ENCODE peak calls at places on chromosome 15, in four cellular contexts. R is iPS-NIHi11, M is heart right ventricle, F is GM10248. S is an unnamed sample.
A peak's percentile ranks its signal among the peaks of the same experiment; 100 is the strongest.

GRCh38 chr15:48560321-48561051 is 85.0 kb downstream of the FBN1 start:
- DNase-seq in M (no peak), R (no peak), F (no peak), S (no peak)

GRCh38 chr15:31975446-31976229 is 54.7 kb upstream of the CHRNA7 start:
- DNase-seq in F (no peak), R (no peak), M (no peak), S (peak; percentile 27)

GRCh38 chr15:68445351-68445750 is 13.4 kb upstream of the ITGA11 start:
- DNase-seq in M (no peak), F (no peak), R (no peak), S (no peak)

GRCh38 chr15:89806565-89807550 is 7.8 kb downstream of the ANPEP start:
- DNase-seq in R (no peak), F (no peak), M (no peak), S (no peak)

GRCh38 chr15:31141792-31142191 is 40.3 kb upstream of the TRPM1 start:
- DNase-seq in F (no peak), M (no peak), R (no peak), S (no peak)

GRCh38 chr15:38696120-38696727 is 131.6 kb upstream of the RASGRP1 start:
- DNase-seq in R (no peak), F (peak; percentile 59), M (no peak), S (no peak)

GRCh38 chr15:74327756-74328155 is 39.7 kb downstream of the CYP11A1 start:
- DNase-seq in R (no peak), M (no peak), F (no peak), S (no peak)

GRCh38 chr15:71669688-71670087 is 140.7 kb upstream of the NR2E3 start:
- DNase-seq in R (no peak), F (no peak), M (no peak), S (no peak)

GRCh38 chr15:43975326-43975725 is 148.5 kb downstream of the WDR76 start:
- DNase-seq in M (no peak), R (no peak), F (no peak), S (no peak)

GRCh38 chr15:84734794-84735479 is 13.5 kb upstream of the ZNF592 start:
- DNase-seq in M (peak; percentile 47), F (peak; percentile 66), R (peak; percentile 85), S (peak; percentile 52)

GRCh38 chr15:72222433-72222832 is 8.6 kb downstream of the PKM start:
- DNase-seq in R (no peak), F (no peak), M (peak; percentile 57), S (no peak)

GRCh38 chr15:40055576-40056293 is 16.8 kb upstream of the SRP14 start:
- DNase-seq in R (no peak), F (no peak), M (peak; percentile 65), S (no peak)

GRCh38 chr15:73334086-73334485 is 34.7 kb downstream of the HCN4 start:
- DNase-seq in M (no peak), R (no peak), F (no peak), S (no peak)

GRCh38 chr15:56739964-56740640 is 6.8 kb upstream of the ZNF280D start:
- DNase-seq in R (no peak), F (no peak), M (no peak), S (no peak)

GRCh38 chr15:99118801-99119546 is 14.1 kb downstream of the SYNM start:
- DNase-seq in F (no peak), R (no peak), M (peak; percentile 51), S (no peak)

GRCh38 chr15:68641376-68641775 is 62.6 kb downstream of the CORO2B start:
- DNase-seq in R (no peak), M (no peak), F (no peak), S (no peak)

GRCh38 chr15:65401607-65402240 is 21.0 kb downstream of the IGDCC4 start:
- DNase-seq in R (no peak), M (no peak), F (no peak), S (no peak)

S was measured in NCI-H510A.